ENCODE peak calls at places on chromosome 1, in eight cellular contexts. F is activated CD4-positive, alpha-beta T cell treated with anti-CD3 and anti-CD28 coated beads, Interleukin-2, amount 50 U/mL, for 1 hour; K is globus pallidus; X is EL; R is Caco-2; A is kidney epithelial cell; N is HuH-7.5; Q is stimulated activated naive CD8-positive, alpha-beta T cell treated with anti-CD3 and anti-CD28 coated beads, Interleukin-15, Interleukin-2, amounts not matched to agents 100 U/mL and 50 U/mL, for 24 hours. L is an unnamed sample.

GRCh38 chr1:40059292-40059959 is 18.9 kb downstream of the CAP1 start:
- DNase-seq in N (no peak), A (peak; percentile 31), K (no peak), R (no peak), X (peak; percentile 52), Q (no peak), F (no peak), L (no peak)

GRCh38 chr1:25817840-25818501 is 1.8 kb upstream of the MTFR1L start:
- DNase-seq in A (no peak), R (no peak), Q (no peak), X (no peak), N (no peak), F (no peak), K (no peak), L (no peak)

GRCh38 chr1:218735436-218735835 is 390.3 kb downstream of the TGFB2 start:
- DNase-seq in Q (no peak), N (no peak), R (no peak), A (no peak), F (no peak), X (peak; percentile 62), K (no peak), L (no peak)

GRCh38 chr1:1629430-1630190 is 2.4 kb upstream of the MMP23B start:
- DNase-seq in F (peak; percentile 64), K (no peak), X (no peak), N (no peak), A (no peak), R (no peak), Q (peak; percentile 68), L (no peak)

GRCh38 chr1:203547147-203547546 is 53.2 kb downstream of the OPTC start:
- DNase-seq in Q (no peak), N (no peak), X (no peak), F (no peak), R (no peak), K (no peak), A (no peak), L (no peak)

GRCh38 chr1:89126602-89127001 is 688 bp upstream of the GBP2 start:
- DNase-seq in K (no peak), X (no peak), N (no peak), Q (peak; percentile 26), A (no peak), R (no peak), F (peak; percentile 22), L (no peak)

GRCh38 chr1:30915491-30916230 is 7.1 kb upstream of the SDC3 start:
- DNase-seq in R (no peak), A (no peak), Q (no peak), K (no peak), N (no peak), F (no peak), X (no peak), L (no peak)

GRCh38 chr1:162145280-162145965 is 75.9 kb downstream of the NOS1AP start:
- DNase-seq in R (no peak), F (no peak), X (no peak), K (peak; percentile 46), Q (no peak), A (no peak), N (no peak), L (peak; percentile 52)

GRCh38 chr1:44947774-44948311 is 38.6 kb downstream of the EIF2B3 start:
- DNase-seq in Q (no peak), A (no peak), R (no peak), N (no peak), F (no peak), X (no peak), K (no peak), L (no peak)

GRCh38 chr1:236654957-236655356 is 31.3 kb upstream of the ACTN2 start:
- DNase-seq in N (no peak), K (no peak), Q (no peak), A (no peak), X (peak; percentile 42), F (no peak), R (no peak), L (no peak)

GRCh38 chr1:220462756-220463155 is 65.2 kb upstream of the MARK1 start:
- DNase-seq in X (no peak), N (no peak), K (no peak), Q (no peak), F (no peak), R (no peak), A (no peak), L (no peak)

GRCh38 chr1:211643324-211644212 is 31.9 kb downstream of the NEK2 start:
- DNase-seq in A (no peak), X (no peak), N (no peak), Q (no peak), R (peak; percentile 93), K (no peak), F (no peak), L (peak; percentile 1)

GRCh38 chr1:61135286-61135685 is 52.9 kb downstream of the NFIA start:
- DNase-seq in A (no peak), Q (no peak), K (no peak), X (no peak), R (no peak), F (no peak), N (no peak), L (no peak)

GRCh38 chr1:5764959-5765358 is 227.3 kb downstream of the NPHP4 start:
- DNase-seq in X (no peak), N (no peak), F (no peak), A (no peak), R (no peak), K (no peak), Q (no peak), L (no peak)

GRCh38 chr1:29956343-29957030 is 720.2 kb downstream of the PTPRU start:
- DNase-seq in F (no peak), N (no peak), K (no peak), A (no peak), R (no peak), Q (no peak), X (no peak), L (no peak)

GRCh38 chr1:234531181-234532132 is 52.5 kb upstream of the TARBP1 start:
- DNase-seq in F (no peak), K (peak; percentile 75), A (no peak), X (peak; percentile 17), N (no peak), R (no peak), Q (no peak), L (no peak)

GRCh38 chr1:60118119-60118518 is 44.5 kb upstream of the C1orf87 start:
- DNase-seq in F (no peak), X (peak; percentile 63), R (no peak), K (no peak), A (no peak), N (no peak), Q (no peak), L (no peak)

GRCh38 chr1:150692720-150693119 is 4.2 kb downstream of the GOLPH3L start:
- DNase-seq in Q (no peak), F (no peak), X (no peak), K (no peak), A (no peak), N (no peak), R (no peak), L (no peak)

GRCh38 chr1:178686407-178686806 is 38.6 kb upstream of the RALGPS2 start:
- DNase-seq in N (no peak), X (no peak), F (no peak), Q (no peak), R (no peak), A (no peak), K (no peak), L (no peak)

GRCh38 chr1:210292276-210292851 is 36.3 kb upstream of the HHAT start:
- DNase-seq in X (peak; percentile 73), A (no peak), K (no peak), R (peak; percentile 71), Q (peak; percentile 58), N (peak; percentile 17), F (peak; percentile 34), L (no peak)

GRCh38 chr1:232648316-232648715 is 18.4 kb upstream of the SIPA1L2 start:
- DNase-seq in K (no peak), F (no peak), A (no peak), X (peak; percentile 44), N (no peak), R (no peak), Q (no peak), L (no peak)

GRCh38 chr1:17744666-17745563 is 10.2 kb upstream of the ACTL8 start:
- DNase-seq in F (no peak), Q (no peak), A (no peak), X (no peak), K (no peak), N (no peak), R (no peak), L (no peak)

GRCh38 chr1:245126530-245126929 is 28.3 kb upstream of the KIF26B start:
- DNase-seq in F (no peak), Q (no peak), N (no peak), A (no peak), K (no peak), X (no peak), R (no peak), L (no peak)

GRCh38 chr1:69088556-69088955 is 479.2 kb upstream of the LRRC7 start:
- DNase-seq in X (no peak), F (no peak), N (no peak), A (no peak), R (no peak), K (no peak), Q (no peak), L (no peak)

GRCh38 chr1:31736675-31737074 is 27.5 kb downstream of the ADGRB2 start:
- DNase-seq in N (no peak), A (no peak), Q (no peak), X (no peak), K (no peak), R (no peak), F (peak; percentile 24), L (no peak)

GRCh38 chr1:86419277-86419903 is 4.6 kb upstream of the CLCA2 start:
- DNase-seq in A (no peak), F (peak; percentile 21), K (peak; percentile 37), N (no peak), Q (peak; percentile 32), R (no peak), X (peak; percentile 35), L (no peak)

GRCh38 chr1:6906783-6907182 is 121.5 kb downstream of the CAMTA1 start:
- DNase-seq in R (no peak), K (no peak), F (no peak), A (no peak), N (no peak), X (no peak), Q (no peak), L (no peak)

GRCh38 chr1:93753766-93754763 is 72.4 kb upstream of the BCAR3 start:
- DNase-seq in X (peak; percentile 97), K (no peak), F (no peak), Q (no peak), R (no peak), A (peak; percentile 56), N (no peak), L (no peak)

GRCh38 chr1:179745131-179745611 is 2.1 kb downstream of the FAM163A start:
- DNase-seq in R (no peak), F (no peak), Q (no peak), A (no peak), K (no peak), N (no peak), X (no peak), L (no peak)

L was measured in NCI-H1417 treated with DMSO at 0.1 percent for 48 hours.